ENCODE peak calls at places on chromosomes 1 and 21, in eight cellular contexts. X is mesothelial cell of epicardium; I is body of pancreas; D is amniotic stem cell; P is C1 segment of cervical spinal cord; H is activated naive CD4-positive, alpha-beta T cell; B is activated CD4-positive, alpha-beta T cell treated with anti-CD3 and anti-CD28 coated beads for 1 hour; S is GM10248. C is an unnamed sample.

GRCh38 chr1:158507511-158507910 is 35.5 kb downstream of the OR10R2 start:
- DNase-seq in B (no peak), D (no peak), P (no peak), S (no peak), H (no peak), X (no peak), I (no peak), C (no peak)

GRCh38 chr1:62334434-62334833 is 15.2 kb upstream of the KANK4 start:
- DNase-seq in P (no peak), H (no peak), X (no peak), D (no peak), S (no peak), I (no peak), B (no peak), C (no peak)

GRCh38 chr1:22111620-22112019 is 31.3 kb downstream of the WNT4 start:
- DNase-seq in B (no peak), H (no peak), P (no peak), D (peak), S (no peak), X (no peak), I (no peak), C (no peak)

GRCh38 chr1:12496154-12496961 is 121.7 kb downstream of the DHRS3 start:
- DNase-seq in X (no peak), D (no peak), B (no peak), P (no peak), I (peak), S (no peak), H (no peak), C (no peak)

GRCh38 chr21:28419110-28419509 is 573.6 kb downstream of the LTN1 start:
- DNase-seq in X (no peak), P (no peak), H (no peak), I (no peak), S (no peak), D (no peak), B (no peak), C (no peak)

GRCh38 chr1:67250051-67250653 is 57.5 kb upstream of the IL12RB2 start:
- DNase-seq in I (no peak), X (no peak), B (no peak), P (no peak), H (no peak), D (no peak), S (no peak), C (no peak)

GRCh38 chr21:41766883-41767605 is at the start of gene RIPK4:
- DNase-seq in S (peak), H (peak), B (peak), X (peak), P (no peak), D (no peak), I (peak), C (no peak)

GRCh38 chr1:9435101-9435636 is 104.1 kb upstream of the SLC25A33 start:
- DNase-seq in S (no peak), D (no peak), B (no peak), P (no peak), X (no peak), I (peak), H (no peak), C (no peak)

GRCh38 chr1:50645147-50645546 is 221.9 kb upstream of the DMRTA2 start:
- DNase-seq in I (no peak), H (no peak), X (no peak), P (no peak), D (no peak), B (no peak), S (no peak), C (no peak)

GRCh38 chr1:34710811-34711210 is 44.0 kb upstream of the GJB5 start:
- DNase-seq in S (no peak), X (no peak), P (no peak), H (no peak), B (no peak), D (no peak), I (no peak), C (no peak)

GRCh38 chr1:6703016-6703415 is 1.4 kb upstream of the DNAJC11 start:
- DNase-seq in P (no peak), H (no peak), I (no peak), B (no peak), X (no peak), D (no peak), S (no peak), C (no peak)

GRCh38 chr1:223741861-223742260 is 29.5 kb downstream of the CAPN2 start:
- DNase-seq in H (no peak), B (no peak), P (no peak), S (no peak), X (no peak), I (no peak), D (no peak), C (no peak)

GRCh38 chr1:201330541-201330940 is 46.9 kb downstream of the TNNT2 start:
- DNase-seq in D (no peak), S (no peak), H (no peak), P (no peak), B (no peak), I (no peak), X (no peak), C (no peak)

GRCh38 chr1:185096531-185096930 is 51.2 kb downstream of the RNF2 start:
- DNase-seq in H (no peak), I (no peak), B (no peak), P (no peak), S (no peak), X (no peak), D (no peak), C (no peak)

GRCh38 chr1:156123356-156124196 is 9.1 kb downstream of the LMNA start:
- DNase-seq in S (no peak), D (peak), X (peak), B (peak), H (peak), I (peak), P (peak), C (peak)

GRCh38 chr1:43973981-43974442 is 748 bp upstream of the ATP6V0B start:
- DNase-seq in I (no peak), P (no peak), X (no peak), D (no peak), H (no peak), S (no peak), B (no peak), C (no peak)

GRCh38 chr1:95384570-95384969 is 150.6 kb downstream of the RWDD3 start:
- DNase-seq in B (no peak), S (no peak), X (peak), H (no peak), I (peak), D (no peak), P (no peak), C (no peak)

GRCh38 chr21:45357436-45358260 is 47.3 kb upstream of the COL18A1 start:
- DNase-seq in H (no peak), P (no peak), X (no peak), I (peak), B (no peak), S (no peak), D (no peak), C (no peak)

GRCh38 chr1:234375672-234376071 is 2.4 kb downstream of the COA6 start:
- DNase-seq in P (no peak), H (no peak), X (no peak), I (no peak), S (no peak), D (no peak), B (no peak), C (no peak)

GRCh38 chr1:86703696-86704455 is 500 bp upstream of the SH3GLB1 start:
- DNase-seq in D (no peak), H (peak), I (no peak), B (peak), X (no peak), P (peak), S (peak), C (no peak)

GRCh38 chr21:33302055-33302454 is 22.7 kb upstream of the IFNAR1 start:
- DNase-seq in P (no peak), S (no peak), I (no peak), H (no peak), B (no peak), D (no peak), X (no peak), C (no peak)

GRCh38 chr1:117067528-117068370 is 7.6 kb downstream of the TTF2 start:
- DNase-seq in I (peak), P (peak), B (no peak), H (no peak), D (peak), S (peak), X (peak), C (peak)

GRCh38 chr1:45945426-45945825 is 142.0 kb downstream of the MAST2 start:
- DNase-seq in S (no peak), D (no peak), P (no peak), X (no peak), H (no peak), B (no peak), I (peak), C (no peak)

GRCh38 chr1:54864460-54865208 is 22.4 kb downstream of the DHCR24 start:
- DNase-seq in D (no peak), I (no peak), B (no peak), H (no peak), X (no peak), S (no peak), P (no peak), C (no peak)

GRCh38 chr1:72322910-72323309 is 40.6 kb upstream of the NEGR1 start:
- DNase-seq in D (no peak), B (no peak), I (no peak), X (no peak), H (no peak), S (no peak), P (no peak), C (no peak)

GRCh38 chr1:226692067-226692792 is 46.9 kb downstream of the ITPKB start:
- DNase-seq in H (no peak), D (no peak), S (no peak), X (no peak), I (no peak), B (no peak), P (no peak), C (no peak)

GRCh38 chr1:227733751-227734545 is 1.2 kb downstream of the JMJD4 start:
- DNase-seq in X (no peak), S (no peak), H (no peak), D (no peak), B (no peak), P (no peak), I (no peak), C (no peak)

GRCh38 chr1:2174348-2175054 is 20.1 kb downstream of the FAAP20 start:
- DNase-seq in D (peak), I (peak), B (no peak), H (no peak), P (peak), X (peak), S (peak), C (no peak)

GRCh38 chr1:233094269-233094668 is 143.9 kb downstream of the NTPCR start:
- DNase-seq in P (no peak), B (no peak), H (no peak), S (no peak), X (no peak), D (no peak), I (no peak), C (no peak)

GRCh38 chr1:20533635-20534034 is 18.7 kb upstream of the FAM43B start:
- DNase-seq in H (no peak), B (no peak), P (no peak), I (no peak), D (no peak), S (no peak), X (no peak), C (no peak)

GRCh38 chr21:45021428-45022347 is 52.7 kb upstream of the ADARB1 start:
- DNase-seq in H (no peak), I (no peak), S (no peak), B (no peak), X (no peak), P (no peak), D (no peak), C (no peak)

GRCh38 chr1:226903819-226904710 is 33.6 kb downstream of the PSEN2 start:
- DNase-seq in X (no peak), S (no peak), P (no peak), H (no peak), I (no peak), D (no peak), B (no peak), C (peak)

GRCh38 chr1:183776731-183777130 is 28.2 kb upstream of the RGL1 start:
- DNase-seq in I (no peak), S (no peak), P (no peak), B (no peak), D (no peak), H (no peak), X (no peak), C (no peak)

GRCh38 chr1:224539971-224540370 is 76.1 kb upstream of the CNIH3 start:
- DNase-seq in P (no peak), D (no peak), I (no peak), H (no peak), B (no peak), S (no peak), X (no peak), C (no peak)

GRCh38 chr1:116804736-116805135 is 50.5 kb downstream of the CD2 start:
- DNase-seq in X (no peak), I (no peak), H (no peak), B (no peak), D (no peak), S (no peak), P (no peak), C (no peak)